ENCODE peak calls at places on chromosomes 2 and 18, in nine cellular contexts. One of them, this sample, is unnamed.
A peak's percentile ranks its signal among the peaks of the same experiment; 100 is the strongest.

GRCh38 chr2:159622966-159623365 is 6.6 kb upstream of the BAZ2B start:
- DNase-seq in stomach: no peak
- DNase-seq in foreskin fibroblast: no peak
- DNase-seq in fibroblast of pulmonary artery: no peak
- DNase-seq in activated B cell treated with CpG ODN at 0.5 μM for 24 hours: no peak
- DNase-seq in fibroblast of lung: no peak
- DNase-seq in endothelial cell: no peak
- DNase-seq in epithelial cell of proximal tubule: no peak
- DNase-seq in AG09319: no peak
- DNase-seq in this sample: no peak

GRCh38 chr2:151171186-151171585 is 90.5 kb downstream of the RBM43 start:
- DNase-seq in AG09319: no peak
- DNase-seq in endothelial cell: no peak
- DNase-seq in fibroblast of lung: no peak
- DNase-seq in activated B cell treated with CpG ODN at 0.5 μM for 24 hours: no peak
- DNase-seq in stomach: no peak
- DNase-seq in foreskin fibroblast: peak; percentile 17
- DNase-seq in epithelial cell of proximal tubule: no peak
- DNase-seq in fibroblast of pulmonary artery: no peak
- DNase-seq in this sample: no peak

GRCh38 chr2:235946590-235946989 is 221.6 kb downstream of the GBX2 start:
- DNase-seq in AG09319: no peak
- DNase-seq in stomach: no peak
- DNase-seq in epithelial cell of proximal tubule: no peak
- DNase-seq in fibroblast of lung: no peak
- DNase-seq in endothelial cell: no peak
- DNase-seq in fibroblast of pulmonary artery: no peak
- DNase-seq in foreskin fibroblast: no peak
- DNase-seq in activated B cell treated with CpG ODN at 0.5 μM for 24 hours: no peak
- DNase-seq in this sample: no peak

GRCh38 chr2:40363631-40364030 is 88.3 kb downstream of the SLC8A1 start:
- DNase-seq in fibroblast of pulmonary artery: peak; percentile 58
- DNase-seq in epithelial cell of proximal tubule: no peak
- DNase-seq in AG09319: no peak
- DNase-seq in endothelial cell: no peak
- DNase-seq in activated B cell treated with CpG ODN at 0.5 μM for 24 hours: no peak
- DNase-seq in stomach: no peak
- DNase-seq in fibroblast of lung: peak; percentile 69
- DNase-seq in foreskin fibroblast: peak; percentile 66
- DNase-seq in this sample: no peak

GRCh38 chr2:173354073-173354600 is 535 bp upstream of the CDCA7 start:
- DNase-seq in foreskin fibroblast: peak; percentile 6
- DNase-seq in AG09319: no peak
- DNase-seq in epithelial cell of proximal tubule: no peak
- DNase-seq in fibroblast of pulmonary artery: no peak
- DNase-seq in activated B cell treated with CpG ODN at 0.5 μM for 24 hours: no peak
- DNase-seq in fibroblast of lung: no peak
- DNase-seq in endothelial cell: no peak
- DNase-seq in stomach: no peak
- DNase-seq in this sample: no peak

GRCh38 chr2:72097276-72097675 is 50.4 kb downstream of the CYP26B1 start:
- DNase-seq in endothelial cell: no peak
- DNase-seq in stomach: no peak
- DNase-seq in epithelial cell of proximal tubule: no peak
- DNase-seq in AG09319: no peak
- DNase-seq in foreskin fibroblast: no peak
- DNase-seq in fibroblast of lung: no peak
- DNase-seq in activated B cell treated with CpG ODN at 0.5 μM for 24 hours: no peak
- DNase-seq in fibroblast of pulmonary artery: no peak
- DNase-seq in this sample: no peak

GRCh38 chr2:113075030-113075429 is 7.3 kb downstream of the IL1F10 start:
- DNase-seq in fibroblast of pulmonary artery: no peak
- DNase-seq in epithelial cell of proximal tubule: no peak
- DNase-seq in endothelial cell: no peak
- DNase-seq in activated B cell treated with CpG ODN at 0.5 μM for 24 hours: no peak
- DNase-seq in foreskin fibroblast: no peak
- DNase-seq in AG09319: no peak
- DNase-seq in fibroblast of lung: no peak
- DNase-seq in stomach: no peak
- DNase-seq in this sample: no peak

GRCh38 chr2:113171359-113172075 is 2.3 kb upstream of the PSD4 start:
- DNase-seq in endothelial cell: no peak
- DNase-seq in fibroblast of lung: no peak
- DNase-seq in activated B cell treated with CpG ODN at 0.5 μM for 24 hours: no peak
- DNase-seq in AG09319: no peak
- DNase-seq in foreskin fibroblast: no peak
- DNase-seq in fibroblast of pulmonary artery: no peak
- DNase-seq in stomach: no peak
- DNase-seq in epithelial cell of proximal tubule: no peak
- DNase-seq in this sample: no peak

GRCh38 chr2:42133771-42134195 is 35.4 kb upstream of the EML4 start:
- DNase-seq in AG09319: no peak
- DNase-seq in fibroblast of lung: no peak
- DNase-seq in epithelial cell of proximal tubule: no peak
- DNase-seq in stomach: no peak
- DNase-seq in endothelial cell: no peak
- DNase-seq in foreskin fibroblast: no peak
- DNase-seq in fibroblast of pulmonary artery: no peak
- DNase-seq in activated B cell treated with CpG ODN at 0.5 μM for 24 hours: no peak
- DNase-seq in this sample: no peak

GRCh38 chr2:128622371-128622770 is 303.7 kb upstream of the HS6ST1 start:
- DNase-seq in fibroblast of lung: no peak
- DNase-seq in fibroblast of pulmonary artery: no peak
- DNase-seq in AG09319: no peak
- DNase-seq in activated B cell treated with CpG ODN at 0.5 μM for 24 hours: no peak
- DNase-seq in foreskin fibroblast: no peak
- DNase-seq in endothelial cell: no peak
- DNase-seq in epithelial cell of proximal tubule: no peak
- DNase-seq in stomach: no peak
- DNase-seq in this sample: no peak

GRCh38 chr2:181575024-181575649 is 81.8 kb downstream of the CERKL start:
- DNase-seq in activated B cell treated with CpG ODN at 0.5 μM for 24 hours: no peak
- DNase-seq in endothelial cell: no peak
- DNase-seq in AG09319: no peak
- DNase-seq in fibroblast of lung: no peak
- DNase-seq in epithelial cell of proximal tubule: no peak
- DNase-seq in fibroblast of pulmonary artery: no peak
- DNase-seq in stomach: no peak
- DNase-seq in foreskin fibroblast: no peak
- DNase-seq in this sample: no peak

GRCh38 chr2:217905395-217905794 is 97.4 kb downstream of the TNS1 start:
- DNase-seq in activated B cell treated with CpG ODN at 0.5 μM for 24 hours: no peak
- DNase-seq in endothelial cell: no peak
- DNase-seq in fibroblast of pulmonary artery: no peak
- DNase-seq in fibroblast of lung: no peak
- DNase-seq in foreskin fibroblast: no peak
- DNase-seq in AG09319: no peak
- DNase-seq in stomach: no peak
- DNase-seq in epithelial cell of proximal tubule: no peak
- DNase-seq in this sample: no peak

DNA sequence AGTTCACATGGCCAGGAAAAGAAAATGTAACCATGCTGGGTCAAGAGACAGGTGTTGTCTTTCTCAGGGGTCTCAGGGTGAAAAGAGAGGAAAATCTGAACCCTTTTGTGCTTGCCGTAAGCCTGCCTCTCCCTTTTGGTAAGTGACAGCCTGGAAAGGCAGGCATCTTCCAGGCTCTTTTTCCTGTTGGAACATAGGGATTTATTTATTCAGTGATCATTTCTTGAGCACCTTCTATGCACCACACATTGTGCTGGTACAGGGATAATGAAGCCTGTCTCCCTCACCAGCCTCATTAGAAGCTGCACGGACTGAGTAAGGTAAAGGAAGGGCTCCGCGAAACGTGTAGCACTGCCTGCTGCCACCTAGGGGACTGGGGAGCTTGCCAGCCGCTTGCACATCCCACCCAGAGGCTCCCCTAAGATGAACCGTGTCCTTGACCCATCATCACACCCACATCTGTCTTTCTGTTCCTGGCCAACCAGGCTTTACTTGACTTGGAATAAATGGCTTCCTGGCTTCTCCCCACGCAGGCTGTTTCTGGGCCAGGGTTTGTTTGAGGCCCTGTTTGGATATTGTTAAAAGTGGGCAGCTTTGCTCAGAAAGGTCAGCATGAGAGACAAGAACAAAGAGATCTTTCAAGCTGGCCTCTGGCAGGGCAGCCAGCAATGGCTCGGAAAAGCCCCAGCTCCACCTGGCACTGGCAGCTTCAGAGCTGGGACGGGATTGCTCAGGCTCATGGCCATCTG is 73.3 kb upstream of the MCFD2 start:
- DNase-seq in fibroblast of lung: no peak
- DNase-seq in stomach: peak; percentile 35
- DNase-seq in foreskin fibroblast: peak; percentile 31
- DNase-seq in fibroblast of pulmonary artery: no peak
- DNase-seq in AG09319: no peak
- DNase-seq in endothelial cell: no peak
- DNase-seq in activated B cell treated with CpG ODN at 0.5 μM for 24 hours: no peak
- DNase-seq in epithelial cell of proximal tubule: no peak
- DNase-seq in this sample: no peak
- TF ChIP-seq CTCF in fibroblast of lung: no peak
- TF ChIP-seq CTCF in stomach: no peak
- TF ChIP-seq CTCF in foreskin fibroblast: no peak
- TF ChIP-seq CTCF in fibroblast of pulmonary artery: peak; percentile 4
- TF ChIP-seq CTCF in AG09319: no peak
- TF ChIP-seq CTCF in endothelial cell: no peak
- TF ChIP-seq CTCF in activated B cell treated with CpG ODN at 0.5 μM for 24 hours: no peak
- TF ChIP-seq CTCF in epithelial cell of proximal tubule: no peak
- TF ChIP-seq CTCF in this sample: peak; percentile 46

GRCh38 chr18:59268127-59268721 is 5.0 kb downstream of the RAX start:
- DNase-seq in foreskin fibroblast: no peak
- DNase-seq in AG09319: no peak
- DNase-seq in endothelial cell: no peak
- DNase-seq in activated B cell treated with CpG ODN at 0.5 μM for 24 hours: no peak
- DNase-seq in stomach: no peak
- DNase-seq in fibroblast of pulmonary artery: no peak
- DNase-seq in fibroblast of lung: no peak
- DNase-seq in epithelial cell of proximal tubule: no peak
- DNase-seq in this sample: no peak

GRCh38 chr18:59267511-59268126 is 5.6 kb downstream of the RAX start:
- DNase-seq in AG09319: no peak
- DNase-seq in stomach: no peak
- DNase-seq in activated B cell treated with CpG ODN at 0.5 μM for 24 hours: no peak
- DNase-seq in fibroblast of pulmonary artery: no peak
- DNase-seq in endothelial cell: no peak
- DNase-seq in epithelial cell of proximal tubule: no peak
- DNase-seq in foreskin fibroblast: peak; percentile 29
- DNase-seq in fibroblast of lung: no peak
- DNase-seq in this sample: no peak

GRCh38 chr18:59269563-59270214 is 3.6 kb downstream of the RAX start:
- DNase-seq in activated B cell treated with CpG ODN at 0.5 μM for 24 hours: no peak
- DNase-seq in fibroblast of lung: no peak
- DNase-seq in foreskin fibroblast: no peak
- DNase-seq in fibroblast of pulmonary artery: no peak
- DNase-seq in endothelial cell: no peak
- DNase-seq in AG09319: no peak
- DNase-seq in epithelial cell of proximal tubule: no peak
- DNase-seq in stomach: no peak
- DNase-seq in this sample: no peak

GRCh38 chr18:59270689-59271257 is 2.5 kb downstream of the RAX start:
- DNase-seq in endothelial cell: no peak
- DNase-seq in AG09319: no peak
- DNase-seq in stomach: no peak
- DNase-seq in fibroblast of pulmonary artery: no peak
- DNase-seq in foreskin fibroblast: no peak
- DNase-seq in activated B cell treated with CpG ODN at 0.5 μM for 24 hours: no peak
- DNase-seq in epithelial cell of proximal tubule: no peak
- DNase-seq in fibroblast of lung: no peak
- DNase-seq in this sample: no peak

GRCh38 chr18:59268722-59269562 is 4.3 kb downstream of the RAX start:
- DNase-seq in fibroblast of lung: peak; percentile 25
- DNase-seq in endothelial cell: peak; percentile 81
- DNase-seq in epithelial cell of proximal tubule: no peak
- DNase-seq in AG09319: no peak
- DNase-seq in foreskin fibroblast: peak; percentile 37
- DNase-seq in fibroblast of pulmonary artery: peak; percentile 27
- DNase-seq in activated B cell treated with CpG ODN at 0.5 μM for 24 hours: no peak
- DNase-seq in stomach: no peak
- DNase-seq in this sample: peak; percentile 59
- TF ChIP-seq CTCF in fibroblast of lung: no peak
- TF ChIP-seq CTCF in endothelial cell: peak; percentile 23
- TF ChIP-seq CTCF in epithelial cell of proximal tubule: no peak
- TF ChIP-seq CTCF in AG09319: no peak
- TF ChIP-seq CTCF in foreskin fibroblast: no peak
- TF ChIP-seq CTCF in fibroblast of pulmonary artery: no peak
- TF ChIP-seq CTCF in activated B cell treated with CpG ODN at 0.5 μM for 24 hours: no peak
- TF ChIP-seq CTCF in stomach: no peak
- TF ChIP-seq CTCF in this sample: peak; percentile 47

DNA sequence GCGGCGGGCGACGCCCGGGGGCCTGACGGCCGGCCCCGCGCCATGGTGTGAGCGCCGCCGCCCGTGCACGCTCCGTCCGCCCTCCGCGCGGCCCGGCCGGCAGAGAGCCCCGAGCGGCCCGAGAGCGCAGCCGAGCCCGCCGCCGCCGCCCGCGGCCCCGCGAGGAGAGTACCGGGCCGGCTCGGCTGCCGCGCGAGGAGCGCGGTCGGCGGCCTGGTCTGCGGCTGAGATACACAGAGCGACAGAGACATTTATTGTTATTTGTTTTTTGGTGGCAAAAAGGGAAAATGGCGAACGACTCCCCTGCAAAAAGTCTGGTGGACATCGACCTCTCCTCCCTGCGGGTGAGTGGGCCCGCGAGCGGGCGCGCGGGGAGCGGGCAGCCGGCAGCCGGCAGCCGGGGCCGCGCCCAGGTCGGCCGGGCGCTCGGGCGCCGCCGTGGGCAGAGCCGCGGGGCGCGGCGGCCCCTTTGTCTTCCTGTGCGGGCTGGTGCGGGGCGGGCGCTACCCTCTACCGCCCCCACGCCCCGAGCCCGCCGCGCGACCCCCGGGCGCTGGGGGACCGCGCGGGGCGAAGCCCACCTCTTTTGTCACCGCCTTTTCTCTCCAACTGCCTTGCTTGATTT is 399 bp downstream of the MAP4K4 start:
- DNase-seq in fibroblast of pulmonary artery: no peak
- DNase-seq in endothelial cell: peak; percentile 37
- DNase-seq in foreskin fibroblast: peak; percentile 33
- DNase-seq in fibroblast of lung: no peak
- DNase-seq in activated B cell treated with CpG ODN at 0.5 μM for 24 hours: no peak
- DNase-seq in stomach: no peak
- DNase-seq in AG09319: no peak
- DNase-seq in epithelial cell of proximal tubule: no peak
- DNase-seq in this sample: peak; percentile 14
- TF ChIP-seq CTCF in fibroblast of pulmonary artery: no peak
- TF ChIP-seq CTCF in endothelial cell: no peak
- TF ChIP-seq CTCF in foreskin fibroblast: no peak
- TF ChIP-seq CTCF in fibroblast of lung: no peak
- TF ChIP-seq CTCF in activated B cell treated with CpG ODN at 0.5 μM for 24 hours: no peak
- TF ChIP-seq CTCF in stomach: no peak
- TF ChIP-seq CTCF in AG09319: no peak
- TF ChIP-seq CTCF in epithelial cell of proximal tubule: no peak
- TF ChIP-seq CTCF in this sample: peak; percentile 20

DNA sequence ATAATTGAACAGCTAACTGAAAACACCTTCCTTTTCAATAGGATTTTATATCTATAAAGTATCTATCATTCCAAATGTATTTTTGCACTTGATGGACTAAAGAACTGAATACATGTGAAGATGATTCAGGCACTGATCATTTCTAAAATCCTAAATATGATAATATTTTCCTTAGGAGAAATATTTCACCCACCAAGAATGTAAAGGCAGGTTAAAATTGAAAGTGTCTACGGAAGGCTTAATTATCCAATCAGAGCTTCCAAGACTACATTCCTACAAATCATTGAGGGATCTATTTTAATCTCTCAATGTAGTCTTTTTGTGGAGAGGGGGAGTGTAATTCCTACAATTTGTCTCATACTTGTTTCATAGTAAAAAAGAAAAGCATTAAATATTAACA is 3.6 kb downstream of the GALNT3 start:
- DNase-seq in epithelial cell of proximal tubule: no peak
- DNase-seq in foreskin fibroblast: no peak
- DNase-seq in activated B cell treated with CpG ODN at 0.5 μM for 24 hours: no peak
- DNase-seq in AG09319: no peak
- DNase-seq in fibroblast of lung: no peak
- DNase-seq in endothelial cell: no peak
- DNase-seq in stomach: no peak
- DNase-seq in fibroblast of pulmonary artery: no peak
- DNase-seq in this sample: no peak
- TF ChIP-seq CTCF in epithelial cell of proximal tubule: no peak
- TF ChIP-seq CTCF in foreskin fibroblast: no peak
- TF ChIP-seq CTCF in activated B cell treated with CpG ODN at 0.5 μM for 24 hours: no peak
- TF ChIP-seq CTCF in AG09319: no peak
- TF ChIP-seq CTCF in fibroblast of lung: no peak
- TF ChIP-seq CTCF in endothelial cell: no peak
- TF ChIP-seq CTCF in stomach: no peak
- TF ChIP-seq CTCF in fibroblast of pulmonary artery: no peak
- TF ChIP-seq CTCF in this sample: no peak